ENCODE peak calls at places on chromosomes 13 and 19, in four cellular contexts. Z is activated CD8-positive, alpha-beta T cell treated with anti-CD3 and anti-CD28 coated beads for 36 hours; U is central memory CD4-positive, alpha-beta T cell; L is AG09319. B is an unnamed sample.

GRCh38 chr13:45718063-45718462 is 15.9 kb downstream of the CBY2 start:
- DNase-seq in L (no peak), Z (no peak), U (no peak), B (peak; percentile 8)

GRCh38 chr19:13718733-13719132 is 45.6 kb upstream of the MRI1 start:
- DNase-seq in L (peak; percentile 70), U (no peak), Z (no peak), B (peak; percentile 35)

GRCh38 chr13:51000576-51001260 is 91.1 kb downstream of the RNASEH2B start:
- DNase-seq in L (peak; percentile 7), U (no peak), Z (no peak), B (peak; percentile 12)

GRCh38 chr19:51739466-51740213 is 12.0 kb downstream of the FPR1 start:
- DNase-seq in U (no peak), Z (no peak), L (no peak), B (no peak)

GRCh38 chr13:110294146-110294545 is 12.8 kb downstream of the COL4A1 start:
- DNase-seq in U (no peak), L (no peak), Z (no peak), B (peak; percentile 93)

GRCh38 chr13:73730014-73730413 is 404.2 kb downstream of the KLF12 start:
- DNase-seq in Z (no peak), U (no peak), L (no peak), B (no peak)

GRCh38 chr13:29718694-29719093 is 123.2 kb upstream of the SLC7A1 start:
- DNase-seq in Z (no peak), U (no peak), L (no peak), B (no peak)

GRCh38 chr13:32252812-32253440 is 62.2 kb downstream of the ZAR1L start:
- DNase-seq in Z (no peak), U (no peak), L (no peak), B (no peak)

GRCh38 chr19:10660346-10660745 is 6.2 kb downstream of the ILF3 start:
- DNase-seq in U (no peak), Z (no peak), L (no peak), B (no peak)

GRCh38 chr19:5253403-5254110 is 87.1 kb downstream of the PTPRS start:
- DNase-seq in U (no peak), Z (no peak), L (no peak), B (no peak)

GRCh38 chr19:13396256-13397080 is 109.8 kb downstream of the CACNA1A start:
- DNase-seq in Z (peak; percentile 19), L (peak; percentile 24), U (no peak), B (peak; percentile 70)

GRCh38 chr13:87981416-87981815 is 310.2 kb downstream of the SLITRK5 start:
- DNase-seq in U (no peak), Z (no peak), L (no peak), B (no peak)

GRCh38 chr19:4622695-4623421 is 16.5 kb upstream of the TNFAIP8L1 start:
- DNase-seq in L (no peak), Z (no peak), U (no peak), B (no peak)

GRCh38 chr19:48469056-48469881 is at the start of gene CYTH2:
- DNase-seq in U (peak; percentile 100), L (peak; percentile 64), Z (peak; percentile 100), B (peak; percentile 100)

GRCh38 chr19:30245401-30246039 is 126.7 kb upstream of the ZNF536 start:
- DNase-seq in Z (no peak), U (no peak), L (no peak), B (no peak)

GRCh38 chr19:43901395-43902390 is 33.4 kb downstream of the ZNF45 start:
- DNase-seq in L (peak; percentile 57), Z (peak; percentile 82), U (peak; percentile 43), B (peak; percentile 90)

GRCh38 chr19:45350477-45351058 is 10.0 kb downstream of the KLC3 start:
- DNase-seq in U (no peak), Z (no peak), L (no peak), B (no peak)

GRCh38 chr19:9009935-9010651 is at the start of gene MUC16:
- DNase-seq in L (no peak), Z (no peak), U (no peak), B (no peak)

GRCh38 chr13:113220877-113221276 is 11.5 kb downstream of the CUL4A start:
- DNase-seq in U (no peak), L (no peak), Z (peak; percentile 17), B (peak; percentile 23)

GRCh38 chr13:103063376-103063775 is 2.8 kb downstream of the SLC10A2 start:
- DNase-seq in Z (no peak), L (no peak), U (no peak), B (no peak)

GRCh38 chr19:18159810-18160209 is 6.8 kb downstream of the PIK3R2 start:
- DNase-seq in U (no peak), Z (no peak), L (no peak), B (no peak)

GRCh38 chr13:93146584-93147292 is 79.9 kb upstream of the GPC6 start:
- DNase-seq in Z (no peak), L (no peak), U (no peak), B (peak; percentile 52)

GRCh38 chr19:51904331-51905165 is at the start of gene ZNF649:
- DNase-seq in Z (peak; percentile 88), U (peak; percentile 73), L (peak; percentile 57), B (peak; percentile 84)

GRCh38 chr13:34076319-34076718 is 258.4 kb downstream of the RFC3 start:
- DNase-seq in Z (no peak), L (no peak), U (no peak), B (no peak)

GRCh38 chr13:63731896-63732295 is 2316.2 kb upstream of the PCDH20 start:
- DNase-seq in U (no peak), L (no peak), Z (no peak), B (no peak)

GRCh38 chr19:29454109-29454508 is 71.7 kb upstream of the VSTM2B start:
- DNase-seq in L (no peak), U (no peak), Z (no peak), B (no peak)

GRCh38 chr13:102591988-102592781 is 4.6 kb upstream of the TPP2 start:
- DNase-seq in Z (peak; percentile 95), L (peak; percentile 44), U (peak; percentile 70), B (peak; percentile 68)

GRCh38 chr19:15194938-15195337 is 5.9 kb downstream of the NOTCH3 start:
- DNase-seq in L (no peak), U (no peak), Z (peak; percentile 20), B (peak; percentile 28)

GRCh38 chr19:29380581-29380980 is 145.2 kb upstream of the VSTM2B start:
- DNase-seq in Z (no peak), L (no peak), U (no peak), B (no peak)

GRCh38 chr19:12995596-12996541 is 594 bp downstream of the NFIX start:
- DNase-seq in Z (no peak), L (no peak), U (no peak), B (no peak)

GRCh38 chr19:46371371-46371901 is 24.5 kb downstream of the PPP5C start:
- DNase-seq in U (no peak), Z (peak; percentile 33), L (no peak), B (no peak)

GRCh38 chr19:36605839-36606478 is 846 bp downstream of the ZNF382 start:
- DNase-seq in U (no peak), L (no peak), Z (no peak), B (no peak)

GRCh38 chr19:14795078-14795721 is 16.8 kb upstream of the ADGRE2 start:
- DNase-seq in L (no peak), Z (no peak), U (no peak), B (peak; percentile 6)

GRCh38 chr13:28622286-28622685 is 36.6 kb upstream of the POMP start:
- DNase-seq in L (no peak), U (no peak), Z (no peak), B (no peak)

GRCh38 chr19:32397736-32398135 is 7.8 kb upstream of the DPY19L3 start:
- DNase-seq in L (peak; percentile 57), Z (no peak), U (no peak), B (peak; percentile 83)

GRCh38 chr13:108686027-108686426 is 56.6 kb downstream of the MYO16 start:
- DNase-seq in Z (no peak), U (no peak), L (no peak), B (no peak)